ENCODE peak calls at places on chromosome 7, in six cellular contexts. J is ovary, A is fibroblast of lung, T is cardiac fibroblast, P is mucosa of descending colon, W is bronchial epithelial cell. F is an unnamed sample.
A peak's percentile ranks its signal among the peaks of the same experiment; 100 is the strongest.

GRCh38 chr7:74203157-74203556 is 6.6 kb upstream of the LAT2 start:
- DNase-seq in A (peak; percentile 62), J (no peak), P (peak; percentile 18), T (peak; percentile 53), W (peak; percentile 45), F (peak; percentile 51)

GRCh38 chr7:103640031-103640779 is 194.2 kb upstream of the SLC26A5 start:
- DNase-seq in W (peak; percentile 74), J (no peak), T (peak; percentile 73), P (no peak), A (peak; percentile 34), F (peak; percentile 35)

GRCh38 chr7:5774790-5775189 is 6.7 kb downstream of the RNF216 start:
- DNase-seq in A (no peak), W (no peak), P (no peak), T (no peak), J (no peak), F (no peak)

GRCh38 chr7:107943018-107943417 is 52.0 kb downstream of the DLD start:
- DNase-seq in J (no peak), T (no peak), W (no peak), A (no peak), P (no peak), F (no peak)

GRCh38 chr7:36045830-36046341 is 107.2 kb upstream of the EEPD1 start:
- DNase-seq in T (no peak), A (no peak), P (no peak), W (no peak), J (no peak), F (no peak)

GRCh38 chr7:14688208-14688607 is 214.3 kb downstream of the DGKB start:
- DNase-seq in W (no peak), P (no peak), T (no peak), J (no peak), A (no peak), F (no peak)

GRCh38 chr7:114530074-114530611 is 115.5 kb downstream of the FOXP2 start:
- DNase-seq in W (peak; percentile 52), A (peak; percentile 43), J (no peak), T (no peak), P (no peak), F (peak; percentile 68)

GRCh38 chr7:128591705-128592104 is 80.4 kb upstream of the GARIN1A start:
- DNase-seq in W (no peak), J (no peak), A (no peak), T (no peak), P (no peak), F (no peak)

GRCh38 chr7:100102950-100103840 is 1.8 kb downstream of the AP4M1 start:
- DNase-seq in T (peak; percentile 85), J (no peak), A (peak; percentile 92), P (no peak), W (no peak), F (peak; percentile 85)
- H3K4me3 ChIP-seq in T (no peak overlapping the region), J (no peak overlapping the region), A (peak overlapping the region; percentile 23), P (no peak overlapping the region), W (no peak overlapping the region), F (no peak overlapping the region)

GRCh38 chr7:111394891-111395290 is 167.4 kb downstream of the IMMP2L start:
- DNase-seq in W (no peak), J (no peak), A (no peak), P (no peak), T (no peak), F (no peak)

GRCh38 chr7:111405621-111406020 is 156.7 kb downstream of the IMMP2L start:
- DNase-seq in W (no peak), J (no peak), P (no peak), T (no peak), A (no peak), F (no peak)

GRCh38 chr7:111401516-111401915 is 160.8 kb downstream of the IMMP2L start:
- DNase-seq in A (no peak), T (no peak), P (no peak), J (no peak), W (no peak), F (no peak)

DNA sequence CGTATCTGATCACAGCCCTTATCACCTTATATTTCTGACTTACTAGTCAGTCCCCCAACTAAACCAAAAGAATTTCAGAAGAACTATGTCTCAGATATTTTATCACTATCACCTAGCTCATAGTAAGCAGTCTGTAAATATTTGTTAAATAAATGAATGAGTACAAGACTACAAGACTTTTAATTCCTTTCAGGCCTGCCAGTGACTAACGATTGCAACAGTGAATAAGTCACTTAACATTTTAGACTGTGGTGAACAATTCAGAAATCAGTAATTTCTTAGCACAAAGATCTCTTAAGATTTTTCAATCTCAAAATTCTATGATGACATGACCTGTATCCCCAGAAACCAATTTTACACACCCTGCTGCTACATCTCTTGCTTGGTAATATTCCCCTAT is 162.2 kb downstream of the IMMP2L start:
- DNase-seq in T (no peak), W (peak; percentile 13), J (no peak), A (no peak), P (no peak), F (no peak)
- H3K4me3 ChIP-seq in T (no peak overlapping the region), W (no peak overlapping the region), J (no peak overlapping the region), A (no peak overlapping the region), P (no peak overlapping the region), F (no peak overlapping the region)

GRCh38 chr7:135729230-135729629 is 1.2 kb upstream of the SLC13A4 start:
- DNase-seq in J (no peak), T (no peak), P (no peak), W (no peak), A (no peak), F (peak; percentile 34)

GRCh38 chr7:135726389-135726788 is 1.6 kb downstream of the SLC13A4 start:
- DNase-seq in T (no peak), J (no peak), P (no peak), A (no peak), W (no peak), F (no peak)

GRCh38 chr7:135726911-135727673 is 894 bp downstream of the SLC13A4 start:
- DNase-seq in J (no peak), W (no peak), T (no peak), P (no peak), A (no peak), F (no peak)

GRCh38 chr7:135731131-135731530 is 3.1 kb upstream of the SLC13A4 start:
- DNase-seq in T (no peak), J (no peak), A (no peak), W (no peak), P (no peak), F (no peak)

GRCh38 chr7:135728136-135728669 is at the start of gene SLC13A4:
- DNase-seq in J (no peak), W (no peak), P (no peak), A (no peak), T (no peak), F (no peak)
- H3K4me3 ChIP-seq in J (no peak within 1 kb of the TSS), W (no peak within 1 kb of the TSS), P (no peak within 1 kb of the TSS), A (no peak within 1 kb of the TSS), T (no peak within 1 kb of the TSS), F (no peak within 1 kb of the TSS)

DNA sequence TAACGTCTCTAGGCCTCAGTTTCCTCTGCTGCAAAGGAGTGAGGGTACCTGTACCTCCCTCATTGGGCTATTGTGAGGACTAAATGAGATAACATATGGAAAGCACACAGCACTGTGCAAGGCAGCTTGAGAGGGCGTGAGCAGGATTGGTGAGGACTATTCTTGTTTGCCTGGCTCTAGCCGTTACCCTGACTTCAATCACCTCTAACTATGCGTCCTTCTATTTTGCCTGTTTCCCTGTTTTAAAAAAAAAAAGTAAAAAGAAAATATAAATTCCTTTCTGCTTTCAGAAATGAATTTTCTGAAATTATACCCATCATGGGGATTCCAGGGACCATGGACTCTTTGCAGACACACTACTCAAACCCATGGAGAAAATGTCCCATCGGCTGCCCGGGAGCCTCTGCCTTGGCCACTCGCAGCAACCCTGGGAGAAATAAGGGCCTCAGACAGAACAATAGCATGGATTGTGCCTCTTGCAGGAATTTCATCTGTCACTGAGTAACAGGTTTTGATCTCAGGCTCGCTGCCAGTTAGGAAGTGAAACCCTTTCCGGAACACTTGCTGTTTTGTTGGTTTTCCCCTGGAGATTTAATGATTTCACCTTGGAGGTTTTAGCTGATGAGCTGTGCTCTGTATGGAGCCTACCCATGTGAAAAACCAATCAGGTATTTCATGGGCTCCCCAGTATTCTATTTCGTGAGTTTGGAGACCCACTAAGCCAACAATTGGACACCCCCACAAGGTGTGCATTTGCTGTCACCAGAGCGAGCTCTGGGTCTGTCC is 55.6 kb downstream of the STEAP1B start:
- DNase-seq in P (no peak), T (peak; percentile 82), J (peak; percentile 25), A (no peak), W (peak; percentile 68), F (no peak)
- H3K4me3 ChIP-seq in P (no peak overlapping the region), T (no peak overlapping the region), J (no peak overlapping the region), A (no peak overlapping the region), W (no peak overlapping the region), F (no peak overlapping the region)

GRCh38 chr7:151244871-151245346 is 3.6 kb downstream of the SMARCD3 start:
- DNase-seq in W (no peak), P (no peak), T (no peak), J (no peak), A (no peak), F (no peak)
- H3K4me3 ChIP-seq in W (no peak overlapping the region), P (no peak overlapping the region), T (no peak overlapping the region), J (peak overlapping the region; percentile 34), A (peak overlapping the region; percentile 21), F (peak overlapping the region; percentile 37)

GRCh38 chr7:151342102-151342646 is 562 bp downstream of the NUB1 start:
- DNase-seq in J (no peak), W (peak; percentile 15), P (no peak), A (peak; percentile 26), T (no peak), F (no peak)

GRCh38 chr7:151341357-151342101 is at the start of gene NUB1:
- DNase-seq in J (peak; percentile 92), T (peak; percentile 86), P (peak; percentile 95), W (peak; percentile 50), A (peak; percentile 82), F (peak; percentile 93)

GRCh38 chr7:151340794-151341356 is 737 bp upstream of the NUB1 start:
- DNase-seq in A (no peak), J (no peak), T (no peak), W (no peak), P (no peak), F (no peak)

GRCh38 chr7:151343516-151343915 is 1.9 kb downstream of the NUB1 start:
- DNase-seq in A (no peak), T (no peak), W (no peak), P (no peak), J (no peak), F (no peak)

DNA sequence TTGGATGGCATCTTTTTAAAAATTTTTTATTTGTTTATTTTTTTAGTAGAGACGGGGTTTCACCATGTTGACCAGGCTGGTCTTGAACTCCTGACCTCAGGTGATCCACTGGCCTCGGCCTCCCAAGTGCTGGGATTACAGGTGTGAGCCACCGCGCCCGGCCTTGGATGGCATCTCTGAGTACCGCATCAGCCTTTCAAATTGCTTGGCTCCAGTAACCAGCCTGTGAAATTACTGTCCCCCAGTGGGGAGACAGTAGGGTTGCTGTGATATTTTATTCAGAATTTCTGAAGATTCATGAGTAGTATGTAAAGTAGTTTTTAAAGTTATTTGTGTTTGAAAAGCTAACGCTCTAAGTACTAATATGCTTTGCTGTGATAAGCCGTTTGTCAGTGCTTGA is 1.2 kb downstream of the NUB1 start:
- DNase-seq in A (no peak), T (no peak), J (no peak), P (no peak), W (no peak), F (no peak)
- H3K4me3 ChIP-seq in A (peak overlapping the region; percentile 71), T (peak overlapping the region; percentile 82), J (peak overlapping the region; percentile 98), P (no peak overlapping the region), W (peak overlapping the region; percentile 62), F (peak overlapping the region; percentile 94)

F was measured in foreskin fibroblast.